ENCODE peak calls at places on chromosomes 12 and 14, in five cellular contexts. P, D, E, C and H are unnamed samples.

GRCh38 chr12:110280784-110281548 is at the start of gene ATP2A2:
- DNase-seq in E (peak), C (peak), D (peak), P (peak), H (peak)

GRCh38 chr14:22812744-22813143 is 2.5 kb downstream of the SLC7A7 start:
- DNase-seq in P (no peak), E (peak), D (no peak), C (peak), H (peak)

GRCh38 chr12:91331371-91331770 is 148.8 kb upstream of the DCN start:
- DNase-seq in C (no peak), P (no peak), E (no peak), D (no peak), H (no peak)

GRCh38 chr12:65164244-65164643 is 5.1 kb upstream of the LEMD3 start:
- DNase-seq in P (no peak), C (no peak), D (no peak), E (no peak), H (no peak)

GRCh38 chr12:56377310-56377988 is 14.8 kb upstream of the APOF start:
- DNase-seq in C (peak), D (peak), P (peak), E (no peak), H (peak)

GRCh38 chr14:89270439-89271227 is 146.4 kb downstream of the FOXN3 start:
- DNase-seq in D (no peak), C (peak), E (no peak), P (no peak), H (no peak)

GRCh38 chr14:81974543-81974942 is 440.9 kb upstream of the SEL1L start:
- DNase-seq in P (no peak), D (no peak), E (no peak), C (no peak), H (no peak)

GRCh38 chr12:30691122-30691879 is 4.4 kb downstream of the IPO8 start:
- DNase-seq in E (no peak), C (no peak), D (peak), P (peak), H (no peak)

GRCh38 chr12:68776976-68777610 is 30.9 kb upstream of the MDM2 start:
- DNase-seq in P (no peak), C (peak), E (no peak), D (no peak), H (no peak)

GRCh38 chr12:47014474-47014873 is 64.9 kb upstream of the PCED1B start:
- DNase-seq in E (no peak), D (peak), P (peak), C (no peak), H (no peak)

GRCh38 chr14:40252817-40253447 is 820.7 kb upstream of the FBXO33 start:
- DNase-seq in P (no peak), D (no peak), E (no peak), C (peak), H (no peak)

GRCh38 chr12:52531563-52532300 is 11.5 kb upstream of the KRT5 start:
- DNase-seq in E (no peak), C (no peak), P (no peak), D (no peak), H (no peak)

GRCh38 chr12:9707356-9707755 is 25.5 kb downstream of the CLECL1 start:
- DNase-seq in P (no peak), D (no peak), E (no peak), C (no peak), H (no peak)

GRCh38 chr12:64610660-64611429 is 550 bp downstream of the RASSF3 start:
- DNase-seq in D (peak), C (peak), E (peak), P (peak), H (peak)

GRCh38 chr14:32400480-32400879 is 71.4 kb downstream of the AKAP6 start:
- DNase-seq in P (peak), D (peak), C (no peak), E (no peak), H (no peak)

GRCh38 chr12:62098131-62098530 is 162.1 kb upstream of the USP15 start:
- DNase-seq in P (no peak), D (no peak), E (no peak), C (peak), H (no peak)

GRCh38 chr14:54261283-54261682 is 135.5 kb upstream of the CDKN3 start:
- DNase-seq in E (peak), C (peak), D (no peak), P (no peak), H (peak)

GRCh38 chr12:109069307-109070231 is 17.2 kb downstream of the USP30 start:
- DNase-seq in C (peak), D (no peak), P (no peak), E (peak), H (peak)

GRCh38 chr14:78153069-78153351 is 17.2 kb upstream of the NRXN3 start:
- DNase-seq in C (no peak), D (peak), P (no peak), E (no peak), H (no peak)

GRCh38 chr12:51888316-51889215 is 663 bp downstream of the ANKRD33 start:
- DNase-seq in E (no peak), P (no peak), D (no peak), C (no peak), H (no peak)

GRCh38 chr14:67577181-67577580 is 22.9 kb downstream of the PIGH start:
- DNase-seq in D (no peak), E (no peak), P (no peak), C (no peak), H (no peak)

GRCh38 chr14:58979325-58979724 is 209.1 kb upstream of the DAAM1 start:
- DNase-seq in E (no peak), P (no peak), D (no peak), C (no peak), H (no peak)

GRCh38 chr14:51176819-51177218 is 63.2 kb upstream of the TMX1 start:
- DNase-seq in C (no peak), D (no peak), E (no peak), P (no peak), H (no peak)

DNA sequence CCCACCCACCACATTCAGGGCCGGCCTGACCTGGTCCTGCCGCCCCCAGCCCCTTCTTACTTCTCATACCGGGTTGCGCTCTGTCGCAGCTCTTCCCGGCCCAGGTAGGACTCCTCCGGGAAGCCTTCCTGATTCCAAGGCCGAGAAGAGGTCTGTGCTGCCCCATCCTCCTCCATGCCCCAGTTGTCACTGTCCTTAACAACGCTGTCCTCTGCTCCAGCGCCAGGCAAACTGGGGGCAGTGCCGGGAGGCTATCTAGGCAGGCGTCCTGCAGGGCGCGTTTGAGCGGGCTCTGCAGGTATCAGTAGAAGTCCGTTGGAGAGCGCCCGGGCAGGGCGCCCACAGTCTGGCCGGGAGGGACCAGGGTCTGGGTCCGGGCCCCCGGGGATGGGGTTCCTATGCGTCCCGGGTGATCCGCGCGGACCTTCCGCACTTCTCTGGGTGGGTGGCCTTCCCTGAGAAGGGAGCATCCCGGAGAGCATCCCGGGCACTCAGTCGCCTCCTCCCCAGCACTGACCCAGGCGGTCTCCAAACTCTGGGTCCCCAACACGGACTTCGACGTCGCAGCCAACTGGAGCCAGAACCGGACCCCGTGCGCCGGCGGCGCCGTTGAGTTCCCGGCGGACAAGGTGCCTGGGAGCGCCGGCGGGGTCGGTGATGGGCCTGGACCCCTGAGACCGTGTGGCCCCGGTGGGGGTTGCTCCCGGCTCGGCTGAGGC is 897 bp downstream of the AMN start:
- DNase-seq in D (no peak), E (no peak), P (no peak), C (no peak), H (no peak)
- H2AK5ac ChIP-seq in D (no peak), E (no peak), P (no peak), C (no peak), H (no peak)

GRCh38 chr12:6963741-6964446 is 6.6 kb downstream of the PHB2 start:
- DNase-seq in C (no peak), D (no peak), E (no peak), P (no peak), H (peak)
- H2AK5ac ChIP-seq in C (peak), D (no peak), E (peak), P (no peak), H (no peak)

GRCh38 chr12:6943719-6944380 is at the start of the genes C12orf57 and RNU7-1:
- DNase-seq in C (peak), E (peak), P (peak), D (peak), H (peak)
- H2AK5ac ChIP-seq in C (peak), E (peak), P (peak), D (peak), H (no peak)

GRCh38 chr12:113242560-113242959 is 21.3 kb downstream of the TPCN1 start:
- DNase-seq in D (no peak), C (no peak), E (no peak), P (no peak), H (no peak)
- H2AK5ac ChIP-seq in D (peak), C (no peak), E (no peak), P (peak), H (no peak)

GRCh38 chr12:122729583-122730214 is 945 bp downstream of the HCAR1 start:
- DNase-seq in D (no peak), C (no peak), E (no peak), P (no peak), H (no peak)
- H2AK5ac ChIP-seq in D (no peak), C (peak), E (no peak), P (no peak), H (no peak)

DNA sequence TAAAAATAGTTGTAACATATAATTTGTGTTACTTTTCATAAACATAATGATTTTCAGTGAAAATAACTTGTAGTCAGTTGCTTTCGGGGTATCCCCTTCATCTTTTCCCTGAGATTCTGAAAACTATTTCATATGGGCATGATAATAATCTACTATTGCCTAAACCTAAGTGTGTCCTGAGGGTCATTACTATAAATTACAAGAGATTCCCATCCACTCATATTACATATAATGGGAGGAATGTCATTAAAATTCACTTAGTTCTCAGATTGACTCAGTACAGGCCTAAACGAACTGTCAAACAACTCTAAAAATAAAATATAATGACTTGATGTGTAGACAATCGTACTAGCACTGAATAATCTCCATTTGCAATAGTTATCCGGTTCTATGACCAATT is 72.7 kb downstream of the PTPRR start:
- DNase-seq in E (no peak), C (no peak), P (no peak), D (no peak), H (no peak)
- H2AK5ac ChIP-seq in E (no peak), C (no peak), P (no peak), D (no peak), H (no peak)

GRCh38 chr14:101622251-101623076 is 61.2 kb downstream of the DIO3 start:
- DNase-seq in P (no peak), E (no peak), C (peak), D (no peak), H (no peak)
- H2AK5ac ChIP-seq in P (no peak), E (no peak), C (no peak), D (no peak), H (no peak)

GRCh38 chr12:114735011-114735410 is 51.0 kb upstream of the TBX3 start:
- DNase-seq in P (no peak), C (peak), D (no peak), E (peak), H (peak)
- H2AK5ac ChIP-seq in P (no peak), C (no peak), D (no peak), E (no peak), H (no peak)